ENCODE peak calls at places on chromosomes 3 and 15, in six cellular contexts. One of them, this sample, is unnamed.

GRCh38 chr3:176896640-176897039 is 300.6 kb downstream of the TBL1XR1 start:
- DNase-seq in SJSA1: no peak
- DNase-seq in AG04450: no peak
- DNase-seq in lung: no peak
- DNase-seq in tibial artery: no peak
- DNase-seq in neural progenitor cell: no peak
- DNase-seq in this sample: no peak

GRCh38 chr15:86611392-86612040 is 531.8 kb downstream of the AGBL1 start:
- DNase-seq in SJSA1: peak; percentile 18
- DNase-seq in AG04450: no peak
- DNase-seq in lung: no peak
- DNase-seq in tibial artery: no peak
- DNase-seq in neural progenitor cell: no peak
- DNase-seq in this sample: no peak

GRCh38 chr15:48682949-48683651 is 37.6 kb upstream of the FBN1 start:
- DNase-seq in SJSA1: no peak
- DNase-seq in AG04450: no peak
- DNase-seq in lung: peak; percentile 51
- DNase-seq in tibial artery: peak; percentile 68
- DNase-seq in neural progenitor cell: no peak
- DNase-seq in this sample: no peak

GRCh38 chr15:42157981-42158765 is 1.7 kb upstream of the PLA2G4F start:
- DNase-seq in SJSA1: peak; percentile 34
- DNase-seq in AG04450: peak; percentile 29
- DNase-seq in lung: no peak
- DNase-seq in tibial artery: no peak
- DNase-seq in neural progenitor cell: no peak
- DNase-seq in this sample: no peak

GRCh38 chr3:104269771-104270170 is 1096.9 kb upstream of the ALCAM start:
- DNase-seq in SJSA1: no peak
- DNase-seq in AG04450: no peak
- DNase-seq in lung: no peak
- DNase-seq in tibial artery: no peak
- DNase-seq in neural progenitor cell: no peak
- DNase-seq in this sample: no peak

GRCh38 chr3:128133273-128133883 is 9.8 kb upstream of the RUVBL1 start:
- DNase-seq in SJSA1: peak; percentile 60
- DNase-seq in AG04450: peak; percentile 23
- DNase-seq in lung: no peak
- DNase-seq in tibial artery: no peak
- DNase-seq in neural progenitor cell: peak; percentile 80
- DNase-seq in this sample: peak; percentile 41

GRCh38 chr3:168096210-168096795 is 579 bp upstream of the GOLIM4 start:
- DNase-seq in SJSA1: peak; percentile 79
- DNase-seq in AG04450: peak; percentile 69
- DNase-seq in lung: peak; percentile 66
- DNase-seq in tibial artery: no peak
- DNase-seq in neural progenitor cell: peak; percentile 67
- DNase-seq in this sample: peak; percentile 74

GRCh38 chr3:178048768-178049167 is 487.5 kb upstream of the KCNMB2 start:
- DNase-seq in SJSA1: no peak
- DNase-seq in AG04450: no peak
- DNase-seq in lung: no peak
- DNase-seq in tibial artery: no peak
- DNase-seq in neural progenitor cell: no peak
- DNase-seq in this sample: no peak

GRCh38 chr3:151918253-151919029 is 45.0 kb downstream of the SUCNR1 start:
- DNase-seq in SJSA1: peak; percentile 56
- DNase-seq in AG04450: peak; percentile 29
- DNase-seq in lung: no peak
- DNase-seq in tibial artery: no peak
- DNase-seq in neural progenitor cell: peak; percentile 27
- DNase-seq in this sample: no peak

GRCh38 chr3:197001972-197002700 is 27.5 kb downstream of the MELTF start:
- DNase-seq in SJSA1: no peak
- DNase-seq in AG04450: no peak
- DNase-seq in lung: no peak
- DNase-seq in tibial artery: no peak
- DNase-seq in neural progenitor cell: peak; percentile 24
- DNase-seq in this sample: peak; percentile 26

GRCh38 chr3:62161306-62161705 is 212.0 kb downstream of the FEZF2 start:
- DNase-seq in SJSA1: no peak
- DNase-seq in AG04450: no peak
- DNase-seq in lung: no peak
- DNase-seq in tibial artery: no peak
- DNase-seq in neural progenitor cell: no peak
- DNase-seq in this sample: no peak

GRCh38 chr3:198109883-198110282 is 149.9 kb downstream of the LMLN start:
- DNase-seq in SJSA1: no peak
- DNase-seq in AG04450: no peak
- DNase-seq in lung: no peak
- DNase-seq in tibial artery: no peak
- DNase-seq in neural progenitor cell: no peak
- DNase-seq in this sample: no peak
- H3K9me3 ChIP-seq in SJSA1: no peaks in the 10 kb centered on the region
- H3K9me3 ChIP-seq in AG04450: no peaks in the 10 kb centered on the region
- H3K9me3 ChIP-seq in lung: peaks cover 4% of the 10 kb centered on the region
- H3K9me3 ChIP-seq in tibial artery: no peaks in the 10 kb centered on the region
- H3K9me3 ChIP-seq in neural progenitor cell: no peaks in the 10 kb centered on the region
- H3K9me3 ChIP-seq in this sample: no peaks in the 10 kb centered on the region

DNA sequence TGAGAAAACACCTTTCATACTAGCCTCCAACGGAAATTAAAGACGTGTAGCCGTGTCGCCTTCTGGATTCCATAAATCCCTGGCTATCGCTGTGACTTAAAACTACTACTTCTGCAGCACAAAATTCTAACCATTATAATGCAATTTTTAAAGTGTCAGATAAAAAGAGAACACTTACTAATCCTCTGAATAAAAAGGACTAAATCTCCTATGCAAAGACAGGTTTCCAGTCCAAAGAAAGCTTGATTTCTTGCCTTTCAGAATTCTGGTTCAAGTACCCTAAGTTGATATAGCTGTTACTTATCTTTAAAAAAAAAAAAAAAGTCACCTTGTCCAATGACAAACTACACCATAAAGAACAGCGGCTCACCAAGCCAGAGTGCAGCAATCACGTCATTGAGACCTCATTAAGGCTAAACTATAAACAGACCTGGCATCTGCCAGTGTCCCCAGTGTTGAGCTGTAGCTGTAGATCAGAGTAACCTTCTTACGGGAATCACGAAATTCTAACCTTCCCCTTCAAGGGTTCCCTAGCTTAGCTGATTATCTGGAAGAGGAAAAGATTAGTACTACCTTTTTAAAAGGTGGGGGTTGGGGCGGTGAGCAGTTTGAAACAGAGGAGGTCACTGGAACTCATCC is 2.2 kb downstream of the ABCC5 start:
- DNase-seq in SJSA1: no peak
- DNase-seq in AG04450: no peak
- DNase-seq in lung: no peak
- DNase-seq in tibial artery: no peak
- DNase-seq in neural progenitor cell: no peak
- DNase-seq in this sample: no peak
- H3K27ac ChIP-seq in SJSA1: no peak overlapping the region
- H3K27ac ChIP-seq in AG04450: no peak overlapping the region
- H3K27ac ChIP-seq in lung: no peak overlapping the region
- H3K27ac ChIP-seq in tibial artery: no peak overlapping the region
- H3K27ac ChIP-seq in neural progenitor cell: no peak overlapping the region
- H3K27ac ChIP-seq in this sample: no peak overlapping the region

GRCh38 chr3:175851541-175851940 is 992.4 kb downstream of the NAALADL2 start:
- DNase-seq in SJSA1: no peak
- DNase-seq in AG04450: no peak
- DNase-seq in lung: no peak
- DNase-seq in tibial artery: no peak
- DNase-seq in neural progenitor cell: no peak
- DNase-seq in this sample: no peak
- H3K9me3 ChIP-seq in SJSA1: no peaks in the 10 kb centered on the region
- H3K9me3 ChIP-seq in AG04450: no peaks in the 10 kb centered on the region
- H3K9me3 ChIP-seq in lung: no peaks in the 10 kb centered on the region
- H3K9me3 ChIP-seq in tibial artery: no peaks in the 10 kb centered on the region
- H3K9me3 ChIP-seq in neural progenitor cell: no peaks in the 10 kb centered on the region
- H3K9me3 ChIP-seq in this sample: no peaks in the 10 kb centered on the region

GRCh38 chr3:52544937-52545336 is 8.5 kb downstream of the UQCC5 start:
- DNase-seq in SJSA1: no peak
- DNase-seq in AG04450: no peak
- DNase-seq in lung: no peak
- DNase-seq in tibial artery: no peak
- DNase-seq in neural progenitor cell: no peak
- DNase-seq in this sample: no peak
- H3K27ac ChIP-seq in SJSA1: no peak overlapping the region
- H3K27ac ChIP-seq in AG04450: no peak overlapping the region
- H3K27ac ChIP-seq in lung: no peak overlapping the region
- H3K27ac ChIP-seq in tibial artery: no peak overlapping the region
- H3K27ac ChIP-seq in neural progenitor cell: peak overlapping the region; percentile 43
- H3K27ac ChIP-seq in this sample: no peak overlapping the region

DNA sequence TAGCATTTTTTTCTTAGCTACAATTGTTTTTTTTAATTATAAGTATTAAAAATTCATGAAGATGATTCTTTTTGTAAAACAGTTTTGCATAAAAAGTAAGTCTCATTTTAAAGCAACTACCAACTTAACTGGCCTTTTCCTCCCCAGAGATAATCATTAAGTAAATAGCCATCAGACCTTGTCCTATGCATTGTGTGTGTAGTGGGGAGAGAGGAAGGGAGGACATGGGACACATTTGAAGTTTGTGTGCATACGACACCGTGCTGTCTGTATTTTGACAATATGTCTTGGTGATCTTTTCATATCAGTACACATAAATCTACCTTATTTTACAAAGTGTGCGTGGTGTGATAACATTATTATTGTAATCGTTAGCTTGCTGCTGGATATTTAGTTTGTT is 8.1 kb downstream of the SNRPN start:
- DNase-seq in SJSA1: no peak
- DNase-seq in AG04450: no peak
- DNase-seq in lung: no peak
- DNase-seq in tibial artery: no peak
- DNase-seq in neural progenitor cell: no peak
- DNase-seq in this sample: no peak
- H3K9me3 ChIP-seq in SJSA1: no peaks in the 10 kb centered on the region
- H3K9me3 ChIP-seq in AG04450: no peaks in the 10 kb centered on the region
- H3K9me3 ChIP-seq in lung: peaks cover 21% of the 10 kb centered on the region
- H3K9me3 ChIP-seq in tibial artery: no peaks in the 10 kb centered on the region
- H3K9me3 ChIP-seq in neural progenitor cell: no peaks in the 10 kb centered on the region
- H3K9me3 ChIP-seq in this sample: no peaks in the 10 kb centered on the region

GRCh38 chr3:149933858-149934257 is 36.8 kb downstream of the PFN2 start:
- DNase-seq in SJSA1: no peak
- DNase-seq in AG04450: no peak
- DNase-seq in lung: no peak
- DNase-seq in tibial artery: no peak
- DNase-seq in neural progenitor cell: no peak
- DNase-seq in this sample: no peak
- H3K27ac ChIP-seq in SJSA1: no peak overlapping the region
- H3K27ac ChIP-seq in AG04450: no peak overlapping the region
- H3K27ac ChIP-seq in lung: no peak overlapping the region
- H3K27ac ChIP-seq in tibial artery: no peak overlapping the region
- H3K27ac ChIP-seq in neural progenitor cell: no peak overlapping the region
- H3K27ac ChIP-seq in this sample: no peak overlapping the region

GRCh38 chr15:96320703-96321421 is 9.6 kb upstream of the NR2F2 start:
- DNase-seq in SJSA1: no peak
- DNase-seq in AG04450: no peak
- DNase-seq in lung: no peak
- DNase-seq in tibial artery: no peak
- DNase-seq in neural progenitor cell: peak; percentile 23
- DNase-seq in this sample: no peak
- H3K9me3 ChIP-seq in SJSA1: no peaks in the 10 kb centered on the region
- H3K9me3 ChIP-seq in AG04450: peaks cover 6% of the 10 kb centered on the region
- H3K9me3 ChIP-seq in lung: no peaks in the 10 kb centered on the region
- H3K9me3 ChIP-seq in tibial artery: no peaks in the 10 kb centered on the region
- H3K9me3 ChIP-seq in neural progenitor cell: no peaks in the 10 kb centered on the region
- H3K9me3 ChIP-seq in this sample: no peaks in the 10 kb centered on the region

GRCh38 chr3:105367406-105368213 is 901 bp downstream of the ALCAM start:
- DNase-seq in SJSA1: peak; percentile 73
- DNase-seq in AG04450: no peak
- DNase-seq in lung: peak; percentile 78
- DNase-seq in tibial artery: peak; percentile 71
- DNase-seq in neural progenitor cell: peak; percentile 84
- DNase-seq in this sample: peak; percentile 79
- H3K27ac ChIP-seq in SJSA1: peak overlapping the region; percentile 84
- H3K27ac ChIP-seq in AG04450: peak overlapping the region; percentile 94
- H3K27ac ChIP-seq in lung: peak overlapping the region; percentile 97
- H3K27ac ChIP-seq in tibial artery: peak overlapping the region; percentile 83
- H3K27ac ChIP-seq in neural progenitor cell: no peak overlapping the region
- H3K27ac ChIP-seq in this sample: peak overlapping the region; percentile 80